ENCODE peak calls at places on chromosome 7, in five cellular contexts. Y is prostate gland; D is heart left ventricle; A is CD4-positive, alpha-beta memory T cell; F is neuronal stem cell. R is an unnamed sample.

GRCh38 chr7:96329189-96329588 is 7.3 kb upstream of the SLC25A13 start:
- DNase-seq in Y (no peak), D (no peak), A (no peak), F (no peak), R (no peak)

GRCh38 chr7:149721084-149721601 is 52.2 kb downstream of the ZNF467 start:
- DNase-seq in Y (no peak), D (peak), A (no peak), F (no peak), R (no peak)

GRCh38 chr7:158013085-158013668 is 574.4 kb downstream of the PTPRN2 start:
- DNase-seq in Y (no peak), D (no peak), A (no peak), F (no peak), R (no peak)

GRCh38 chr7:133794490-133794889 is 332.6 kb upstream of the LRGUK start:
- DNase-seq in Y (no peak), D (no peak), A (no peak), F (no peak), R (no peak)

GRCh38 chr7:28311670-28312069 is 100.6 kb upstream of the CREB5 start:
- DNase-seq in Y (no peak), D (no peak), A (no peak), F (no peak), R (no peak)

GRCh38 chr7:22576941-22577927 is 77.2 kb upstream of the STEAP1B start:
- DNase-seq in Y (peak), D (no peak), A (no peak), F (no peak), R (no peak)

GRCh38 chr7:114530074-114530611 is 115.5 kb downstream of the FOXP2 start:
- DNase-seq in Y (no peak), D (no peak), A (no peak), F (no peak), R (no peak)

GRCh38 chr7:156842740-156843140 is 50.2 kb downstream of the LMBR1 start:
- DNase-seq in Y (peak), D (no peak), A (no peak), F (no peak), R (no peak)

GRCh38 chr7:46603780-46604725 is 683.0 kb upstream of the IGFBP3 start:
- DNase-seq in Y (peak), D (peak), A (no peak), F (no peak), R (no peak)

GRCh38 chr7:79454325-79454960 is 976 bp upstream of the MAGI2 start:
- DNase-seq in Y (peak), D (peak), A (no peak), F (peak), R (no peak)

GRCh38 chr7:102284891-102285540 is 1.7 kb upstream of the SH2B2 start:
- DNase-seq in Y (no peak), D (peak), A (no peak), F (no peak), R (peak)
- H3K27ac ChIP-seq in Y (peak), D (peak), A (no peak), F (no peak), R (no peak)

DNA sequence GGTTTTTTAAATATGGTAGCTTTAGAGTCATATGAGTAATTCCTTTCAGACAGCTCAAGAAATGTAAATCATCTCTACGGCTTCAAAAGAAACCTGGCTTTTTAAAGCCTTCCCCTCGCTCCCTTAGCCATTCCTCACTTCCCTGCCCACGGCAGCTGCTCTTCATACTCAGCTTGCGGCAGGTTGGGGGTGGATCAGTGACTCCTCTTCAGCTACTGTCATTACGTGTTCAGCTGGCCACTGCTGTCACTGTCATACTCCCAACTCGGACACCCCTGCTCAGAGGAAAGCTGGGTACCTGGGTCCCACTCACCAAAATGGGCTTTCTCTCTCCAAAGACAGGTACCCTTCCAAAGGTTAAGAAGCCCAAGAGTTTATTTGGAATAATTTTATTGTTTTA is 6.6 kb downstream of the YWHAG start:
- DNase-seq in Y (no peak), D (no peak), A (no peak), F (no peak), R (no peak)
- H3K27ac ChIP-seq in Y (no peak), D (peak), A (no peak), F (no peak), R (no peak)

GRCh38 chr7:99127636-99128035 is 16.3 kb downstream of the SMURF1 start:
- DNase-seq in Y (no peak), D (no peak), A (no peak), F (no peak), R (no peak)
- H3K27ac ChIP-seq in Y (peak), D (peak), A (no peak), F (no peak), R (no peak)

DNA sequence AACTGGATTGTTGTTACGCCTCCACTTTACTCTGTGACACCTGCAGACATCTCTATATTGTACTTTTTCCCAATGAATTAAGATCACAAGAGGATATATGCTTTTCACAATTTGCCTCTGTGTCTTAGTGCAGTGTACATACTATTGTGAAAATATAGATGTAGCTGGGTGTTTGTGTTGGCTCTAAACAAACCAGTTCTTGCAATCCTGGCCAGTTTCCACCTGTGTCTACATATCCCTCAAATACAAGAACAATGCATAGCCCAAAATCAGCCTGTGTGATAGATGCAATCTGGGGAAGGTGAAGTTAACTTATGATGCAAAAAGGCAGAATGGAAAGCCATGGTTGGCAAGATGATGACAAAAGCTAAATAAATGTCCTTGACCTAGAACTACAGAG is 36.5 kb upstream of the DLD start:
- DNase-seq in Y (peak), D (no peak), A (no peak), F (no peak), R (no peak)
- H3K27ac ChIP-seq in Y (peak), D (no peak), A (no peak), F (no peak), R (no peak)

DNA sequence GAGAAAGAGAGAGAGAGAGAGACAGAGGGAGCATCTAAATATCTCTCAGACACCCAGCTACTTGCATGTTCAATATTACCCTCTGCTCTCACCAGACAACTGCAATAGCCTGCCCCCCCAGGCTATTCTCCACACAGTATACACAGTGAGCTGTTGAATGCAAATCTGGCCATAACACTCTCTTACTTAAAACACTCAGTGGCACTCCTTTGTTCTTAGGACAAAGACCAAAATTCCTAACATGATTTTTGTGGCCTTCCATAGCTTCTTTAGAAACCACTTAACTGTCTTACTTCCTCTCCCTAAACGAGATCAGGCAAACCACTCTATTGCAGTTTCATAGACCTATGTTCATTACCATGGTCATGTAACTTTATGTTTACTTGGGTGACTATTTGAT is 903.6 kb upstream of the AUTS2 start:
- DNase-seq in Y (no peak), D (no peak), A (no peak), F (no peak), R (no peak)
- H3K27ac ChIP-seq in Y (no peak), D (no peak), A (no peak), F (no peak), R (no peak)